ENCODE peak calls at places on chromosomes 3 and 15, in five cellular contexts. Y is choroid plexus epithelial cell, J is colonic mucosa, X is fibroblast of lung, O is retinal pigment epithelial cell. C is an unnamed sample.

GRCh38 chr3:182925944-182926337 is 54.4 kb downstream of the DCUN1D1 start:
- DNase-seq in Y (no peak), J (no peak), X (no peak), O (no peak), C (no peak)

GRCh38 chr15:65326109-65326508 is 21.6 kb downstream of the RNU5B-1 start:
- DNase-seq in Y (peak), J (no peak), X (peak), O (no peak), C (no peak)

GRCh38 chr3:107661447-107662108 is 138.8 kb downstream of the BBX start:
- DNase-seq in Y (peak), J (no peak), X (peak), O (no peak), C (no peak)

GRCh38 chr3:110710605-110711004 is 361.0 kb upstream of the NECTIN3 start:
- DNase-seq in Y (no peak), J (no peak), X (no peak), O (no peak), C (no peak)

GRCh38 chr15:39230205-39230916 is 350.5 kb upstream of the THBS1 start:
- DNase-seq in Y (peak), J (no peak), X (no peak), O (no peak), C (no peak)

GRCh38 chr15:74365619-74366445 is 1.6 kb downstream of the CYP11A1 start:
- DNase-seq in Y (peak), J (no peak), X (peak), O (no peak), C (no peak)

GRCh38 chr15:32831458-32831857 is 113.7 kb downstream of the GREM1 start:
- DNase-seq in Y (peak), J (no peak), X (peak), O (no peak), C (no peak)

GRCh38 chr15:52113708-52114107 is 1.1 kb upstream of the BCL2L10 start:
- DNase-seq in Y (no peak), J (no peak), X (no peak), O (no peak), C (no peak)

GRCh38 chr15:31347067-31347975 is 20.7 kb downstream of the KLF13 start:
- DNase-seq in Y (no peak), J (no peak), X (no peak), O (no peak), C (no peak)

GRCh38 chr3:55189359-55189801 is 261.5 kb upstream of the LRTM1 start:
- DNase-seq in Y (peak), J (no peak), X (peak), O (no peak), C (no peak)

GRCh38 chr15:99568548-99569352 is 3.0 kb downstream of the MEF2A start:
- DNase-seq in Y (peak), J (no peak), X (peak), O (no peak), C (no peak)

GRCh38 chr3:153289334-153289808 is 127.3 kb downstream of the RAP2B start:
- DNase-seq in Y (peak), J (no peak), X (peak), O (no peak), C (no peak)

GRCh38 chr3:55074861-55075260 is 147.0 kb upstream of the LRTM1 start:
- DNase-seq in Y (no peak), J (no peak), X (no peak), O (no peak), C (no peak)

GRCh38 chr3:9785602-9786001 is 6.7 kb downstream of the TADA3 start:
- DNase-seq in Y (no peak), J (no peak), X (no peak), O (no peak), C (no peak)

GRCh38 chr15:29401644-29402043 is 132.0 kb upstream of the NSMCE3 start:
- DNase-seq in Y (no peak), J (no peak), X (no peak), O (no peak), C (no peak)

GRCh38 chr3:35773398-35773797 is 134.1 kb downstream of the ARPP21 start:
- DNase-seq in Y (no peak), J (no peak), X (no peak), O (no peak), C (no peak)

GRCh38 chr15:101490922-101491738 is 1.6 kb upstream of the PCSK6 start:
- DNase-seq in Y (no peak), J (peak), X (no peak), O (no peak), C (no peak)

GRCh38 chr3:177905173-177905894 is 630.9 kb upstream of the KCNMB2 start:
- DNase-seq in Y (peak), J (no peak), X (peak), O (peak), C (no peak)

GRCh38 chr3:190655933-190656332 is 142.0 kb downstream of the IL1RAP start:
- DNase-seq in Y (no peak), J (no peak), X (no peak), O (no peak), C (no peak)

GRCh38 chr3:160162440-160162839 is 62.8 kb upstream of the C3orf80 start:
- DNase-seq in Y (no peak), J (no peak), X (peak), O (no peak), C (no peak)

GRCh38 chr3:177569823-177570657 is 372.8 kb upstream of the TBL1XR1 start:
- DNase-seq in Y (no peak), J (no peak), X (no peak), O (no peak), C (no peak)

GRCh38 chr15:38536201-38536676 is 28.4 kb downstream of the RASGRP1 start:
- DNase-seq in Y (peak), J (no peak), X (peak), O (no peak), C (no peak)

GRCh38 chr3:152245498-152246175 is 23.1 kb upstream of the MBNL1 start:
- DNase-seq in Y (no peak), J (no peak), X (no peak), O (no peak), C (no peak)

GRCh38 chr3:126348308-126348920 is 8.8 kb downstream of the KLF15 start:
- DNase-seq in Y (peak), J (peak), X (no peak), O (no peak), C (no peak)

GRCh38 chr15:34942363-34942762 is 27.2 kb downstream of the AQR start:
- DNase-seq in Y (peak), J (no peak), X (peak), O (no peak), C (no peak)

GRCh38 chr3:9696480-9697220 is 7.0 kb upstream of the CPNE9 start:
- DNase-seq in Y (no peak), J (no peak), X (no peak), O (no peak), C (no peak)

GRCh38 chr3:125194849-125195601 is 17.5 kb downstream of the SLC12A8 start:
- DNase-seq in Y (peak), J (no peak), X (peak), O (no peak), C (no peak)

GRCh38 chr15:66006986-66007385 is 137.7 kb downstream of the RAB11A start:
- DNase-seq in Y (peak), J (no peak), X (peak), O (no peak), C (no peak)

GRCh38 chr15:77311618-77312398 is 108.1 kb downstream of the PEAK1 start:
- DNase-seq in Y (no peak), J (no peak), X (peak), O (no peak), C (no peak)

GRCh38 chr3:125398952-125399351 is 23.8 kb upstream of the ZNF148 start:
- DNase-seq in Y (no peak), J (no peak), X (no peak), O (no peak), C (no peak)

GRCh38 chr3:16707260-16707659 is 102.0 kb upstream of the DAZL start:
- DNase-seq in Y (no peak), J (no peak), X (no peak), O (no peak), C (no peak)

DNA sequence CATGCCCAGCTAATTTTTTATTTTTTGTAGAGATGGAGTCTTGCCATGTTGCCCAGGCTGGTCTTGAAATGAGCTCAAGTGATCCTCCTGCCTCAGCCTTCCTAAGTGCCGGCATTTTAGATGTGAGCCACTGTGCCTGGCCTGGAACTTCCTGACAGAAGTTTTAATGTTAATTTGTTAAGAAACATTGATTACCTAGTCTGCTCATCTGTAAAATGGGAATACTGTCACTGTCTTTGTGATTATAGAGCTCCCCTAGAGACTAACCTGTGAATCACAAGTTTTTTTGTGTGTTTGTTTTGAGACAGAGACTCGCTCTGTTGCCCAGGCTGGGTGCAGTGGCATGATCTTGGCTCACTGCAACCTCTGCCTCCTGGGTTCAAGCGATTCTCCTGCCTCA is 4.3 kb upstream of the EIF3J start:
- DNase-seq in Y (no peak), J (no peak), X (no peak), O (no peak), C (no peak)
- TF ChIP-seq CTCF in Y (no peak), J (no peak), X (no peak), O (no peak), C (no peak)

GRCh38 chr3:66473637-66474036 is 27.2 kb downstream of the LRIG1 start:
- DNase-seq in Y (peak), J (no peak), X (peak), O (no peak), C (no peak)
- H3K4me3 ChIP-seq in Y (no peak), J (no peak), X (no peak), O (peak), C (no peak)

DNA sequence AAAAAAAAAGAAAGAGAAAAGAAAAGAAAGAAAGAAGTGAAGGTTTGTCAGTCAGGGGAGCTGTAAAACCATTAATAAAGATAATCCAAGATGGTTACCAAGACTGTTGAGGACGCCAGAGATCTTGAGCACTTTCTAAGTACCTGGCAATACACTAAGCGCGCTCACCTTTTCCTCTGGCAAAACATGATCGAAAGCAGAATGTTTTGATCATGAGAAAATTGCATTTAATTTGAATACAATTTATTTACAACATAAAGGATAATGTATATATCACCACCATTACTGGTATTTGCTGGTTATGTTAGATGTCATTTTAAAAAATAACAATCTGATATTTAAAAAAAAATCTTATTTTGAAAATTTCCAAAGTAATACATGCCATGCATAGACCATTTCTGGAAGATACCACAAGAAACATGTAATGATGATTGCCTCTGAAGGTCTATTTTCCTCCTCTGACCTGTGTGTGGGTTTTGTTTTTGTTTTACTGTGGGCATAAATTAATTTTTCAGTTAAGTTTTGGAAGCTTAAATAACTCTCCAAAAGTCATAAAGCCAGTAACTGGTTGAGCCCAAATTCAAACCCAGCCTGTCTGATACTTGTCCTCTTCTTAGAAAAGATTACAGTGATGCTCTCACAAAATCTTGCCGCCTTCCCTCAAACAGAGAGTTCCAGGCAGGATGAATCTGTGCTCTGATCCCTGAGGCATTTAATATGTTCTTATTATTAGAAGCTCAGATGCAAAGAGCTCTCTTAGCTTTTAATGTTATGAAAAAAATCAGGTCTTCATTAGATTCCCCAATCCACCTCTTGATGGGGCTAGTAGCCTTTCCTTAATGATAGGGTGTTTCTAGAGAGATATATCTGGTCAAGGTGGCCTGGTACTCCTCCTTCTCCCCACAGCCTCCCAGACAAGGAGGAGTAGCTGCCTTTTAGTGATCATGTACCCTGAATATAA is 2.0 kb downstream of the B2M start:
- DNase-seq in Y (peak), J (no peak), X (peak), O (no peak), C (no peak)
- TF ChIP-seq CTCF in Y (peak), J (no peak), X (peak), O (peak), C (peak)

GRCh38 chr15:53520867-53521525 is 238.5 kb downstream of the WDR72 start:
- DNase-seq in Y (no peak), J (no peak), X (peak), O (no peak), C (no peak)
- H3K4me3 ChIP-seq in Y (no peak), J (no peak), X (no peak), O (no peak), C (no peak)

DNA sequence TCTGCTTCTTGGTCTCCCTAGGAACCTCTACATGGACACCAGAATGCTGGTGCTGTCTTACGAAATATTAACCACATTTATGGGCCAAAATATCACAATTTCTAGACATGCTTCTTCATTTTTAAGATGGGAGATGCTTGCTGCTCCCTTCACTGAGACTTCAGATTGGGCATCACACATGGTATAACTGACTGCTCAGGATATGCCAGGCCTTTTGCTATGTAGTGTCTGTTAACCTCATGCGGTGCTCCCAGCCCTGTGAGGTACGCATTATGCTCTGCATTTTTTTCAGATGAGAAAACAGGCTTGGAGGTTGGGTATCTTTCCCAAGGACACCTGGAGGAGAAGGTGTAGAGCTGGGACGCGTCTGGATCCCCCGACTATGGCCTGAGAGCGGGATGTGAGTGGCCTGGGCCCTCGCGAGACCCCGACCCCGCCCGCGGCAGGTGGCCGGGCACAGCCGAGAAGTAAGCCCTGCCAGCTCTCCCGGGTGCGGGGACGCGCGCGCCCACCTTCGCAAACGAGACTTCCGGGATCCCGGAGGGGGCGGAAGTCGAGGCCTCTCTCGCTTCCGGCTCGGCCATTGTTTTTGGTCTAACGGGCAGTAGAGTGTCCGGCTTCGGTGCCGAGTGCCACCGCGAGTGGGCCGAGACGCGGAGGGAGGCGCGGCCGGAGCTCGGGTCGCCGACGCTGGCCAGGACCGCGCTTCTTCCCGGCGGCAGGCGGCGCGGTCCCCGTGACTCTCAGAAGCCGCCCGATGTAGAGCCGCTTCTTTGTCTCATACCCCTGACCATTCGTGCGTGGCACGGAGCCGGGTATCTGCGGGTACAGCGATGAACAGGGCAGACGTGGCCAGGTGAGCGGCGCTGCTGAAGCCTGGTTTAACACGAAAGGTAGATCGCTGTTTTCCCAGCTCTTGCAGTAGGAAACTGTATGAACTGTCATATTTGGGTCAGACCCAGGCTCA is at the start of gene ZKSCAN7:
- DNase-seq in Y (peak), J (peak), X (peak), O (no peak), C (peak)
- TF ChIP-seq CTCF in Y (no peak), J (no peak), X (peak), O (no peak), C (no peak)

GRCh38 chr3:88030200-88030599 is 28.6 kb downstream of the CGGBP1 start:
- DNase-seq in Y (peak), J (no peak), X (no peak), O (no peak), C (no peak)
- H3K4me3 ChIP-seq in Y (peak), J (no peak), X (no peak), O (no peak), C (no peak)

GRCh38 chr3:31754575-31755278 is 222.0 kb downstream of the STT3B start:
- DNase-seq in Y (no peak), J (no peak), X (no peak), O (no peak), C (peak)

GRCh38 chr3:31753050-31753425 is 220.3 kb downstream of the STT3B start:
- DNase-seq in Y (no peak), J (no peak), X (no peak), O (peak), C (no peak)

GRCh38 chr3:31752305-31753049 is 219.8 kb downstream of the STT3B start:
- DNase-seq in Y (no peak), J (no peak), X (no peak), O (no peak), C (no peak)

GRCh38 chr3:31758342-31758741 is 222.7 kb downstream of the OSBPL10 start:
- DNase-seq in Y (no peak), J (no peak), X (no peak), O (no peak), C (no peak)

DNA sequence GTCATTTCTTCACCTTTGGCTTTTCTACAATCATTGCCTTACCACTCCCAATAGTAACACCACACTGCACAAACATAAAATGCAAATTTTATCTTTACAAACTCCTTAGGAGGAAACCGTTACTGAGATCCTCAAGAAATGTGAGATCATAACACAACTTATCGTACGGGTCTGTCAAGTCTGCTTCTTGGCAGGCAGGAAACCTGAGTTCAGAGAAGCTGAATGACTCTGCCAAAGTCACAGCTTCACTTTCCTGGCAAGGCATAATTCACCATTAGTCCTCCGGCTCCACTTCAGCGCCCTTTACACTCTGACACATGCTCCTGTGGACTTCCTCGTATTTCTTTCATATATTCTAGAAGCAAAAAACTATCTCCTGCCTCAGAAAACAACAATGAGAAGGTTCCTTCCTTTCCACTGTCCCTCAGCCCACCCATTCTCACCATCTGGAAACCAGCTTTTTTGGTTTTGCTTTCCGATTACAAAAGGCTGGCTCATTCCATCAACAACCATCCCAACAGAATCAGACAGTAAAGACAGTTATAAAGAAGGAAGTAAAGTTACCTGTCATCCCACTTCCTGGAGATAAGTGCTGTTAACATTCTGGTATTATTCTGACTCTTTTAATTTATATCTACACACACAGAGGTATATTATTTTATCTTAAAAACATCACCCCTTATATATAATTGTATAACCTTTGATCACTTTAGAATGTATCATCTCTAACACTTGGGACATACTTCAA is 223.4 kb downstream of the STT3B start:
- DNase-seq in Y (no peak), J (peak), X (no peak), O (no peak), C (no peak)
- TF ChIP-seq CTCF in Y (no peak), J (no peak), X (no peak), O (no peak), C (no peak)

GRCh38 chr3:45595364-45596154 is 1.0 kb downstream of the LIMD1 start:
- DNase-seq in Y (no peak), J (peak), X (no peak), O (no peak), C (peak)

GRCh38 chr3:45597581-45597980 is 3.0 kb downstream of the LIMD1 start:
- DNase-seq in Y (no peak), J (peak), X (no peak), O (no peak), C (no peak)

GRCh38 chr3:45593708-45594601 is 596 bp upstream of the LIMD1 start:
- DNase-seq in Y (peak), J (peak), X (peak), O (no peak), C (peak)

GRCh38 chr3:45597166-45597565 is 2.6 kb downstream of the LIMD1 start:
- DNase-seq in Y (peak), J (peak), X (peak), O (no peak), C (no peak)

DNA sequence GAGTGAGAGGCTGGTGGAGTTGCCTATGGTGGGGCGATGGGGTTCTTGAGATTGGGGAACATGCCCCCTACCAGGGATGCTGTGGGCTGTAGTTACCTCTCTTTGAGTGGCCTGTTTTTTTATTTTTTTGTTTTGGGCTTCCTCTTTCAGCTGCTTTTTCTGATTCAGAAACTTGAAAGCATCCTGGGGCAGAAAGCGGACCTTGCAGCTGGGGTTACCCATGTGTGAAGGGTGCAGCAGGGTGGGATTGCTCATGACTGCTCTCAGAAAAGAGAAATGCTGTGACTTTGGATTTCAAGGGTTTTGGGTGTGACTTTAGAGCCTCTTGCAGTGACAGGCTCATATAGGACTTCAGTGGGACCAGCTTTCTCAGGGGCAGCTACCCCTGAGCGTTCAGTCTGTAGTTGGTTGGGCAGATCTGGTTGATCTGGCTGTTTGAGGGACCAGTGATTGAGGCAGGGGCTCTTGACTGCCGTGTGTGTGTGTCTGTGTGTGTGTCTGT is 1.8 kb downstream of the LIMD1 start:
- DNase-seq in Y (no peak), J (peak), X (no peak), O (no peak), C (peak)
- H3K4me3 ChIP-seq in Y (peak), J (peak), X (peak), O (peak), C (peak)

GRCh38 chr15:25438601-25439455 is at the start of gene UBE3A:
- DNase-seq in Y (peak), J (peak), X (peak), O (peak), C (peak)
- TF ChIP-seq CTCF in Y (peak), J (peak), X (peak), O (no peak), C (peak)